ENCODE peak calls at places on chromosomes 5 and 9, in five cellular contexts. O is nephron progenitor cell, R is activated gamma-delta T cell treated with Interleukin-2 at 50 U/mL for 16 hours, P is NCI-H82, E is skeletal muscle cell. M is an unnamed sample.

GRCh38 chr9:94951591-94952115 is 225.2 kb downstream of the AOPEP start:
- DNase-seq in P (no peak), R (no peak), E (no peak), O (no peak), M (no peak)

GRCh38 chr5:67038817-67039603 is 157.6 kb downstream of the CD180 start:
- DNase-seq in P (no peak), E (peak), O (no peak), R (no peak), M (no peak)

GRCh38 chr5:129372025-129372424 is 88.1 kb upstream of the ADAMTS19 start:
- DNase-seq in P (no peak), O (no peak), E (no peak), R (no peak), M (no peak)

GRCh38 chr9:106927916-106928315 is 65.0 kb downstream of the ZNF462 start:
- DNase-seq in R (no peak), O (no peak), E (no peak), P (no peak), M (no peak)

GRCh38 chr5:139822553-139823425 is 27.2 kb downstream of the PSD2 start:
- DNase-seq in R (no peak), E (no peak), P (no peak), O (no peak), M (no peak)

GRCh38 chr9:20754556-20754955 is 70.5 kb downstream of the FOCAD start:
- DNase-seq in E (peak), O (no peak), R (no peak), P (no peak), M (no peak)

GRCh38 chr5:66324357-66324756 is 180.3 kb downstream of the SREK1 start:
- DNase-seq in P (no peak), E (no peak), R (no peak), O (no peak), M (no peak)

GRCh38 chr5:12399868-12400267 is 495.6 kb upstream of the CTNND2 start:
- DNase-seq in E (no peak), P (no peak), R (no peak), O (no peak), M (no peak)

GRCh38 chr5:35938518-35939227 is at the start of gene CAPSL:
- DNase-seq in E (peak), O (peak), P (peak), R (no peak), M (peak)

GRCh38 chr5:57298985-57299491 is 125.2 kb downstream of the GPBP1 start:
- DNase-seq in O (peak), R (peak), P (peak), E (peak), M (peak)

GRCh38 chr5:60262576-60263295 is 369.2 kb upstream of the PDE4D start:
- DNase-seq in E (no peak), R (no peak), P (peak), O (no peak), M (peak)

GRCh38 chr5:88727705-88728313 is 155.2 kb downstream of the MEF2C start:
- DNase-seq in O (no peak), E (no peak), P (peak), R (no peak), M (no peak)

GRCh38 chr5:132788508-132788907 is 11.5 kb upstream of the SEPTIN8 start:
- DNase-seq in R (no peak), O (no peak), E (no peak), P (no peak), M (no peak)

GRCh38 chr5:9209846-9210547 is 335.9 kb downstream of the SEMA5A start:
- DNase-seq in R (no peak), E (peak), P (no peak), O (no peak), M (no peak)

GRCh38 chr9:88922091-88922490 is 69.2 kb upstream of the S1PR3 start:
- DNase-seq in E (no peak), P (no peak), O (no peak), R (peak), M (no peak)

GRCh38 chr5:97991236-97991635 is 782.2 kb upstream of the RGMB start:
- DNase-seq in E (no peak), R (no peak), O (no peak), P (no peak), M (no peak)

GRCh38 chr9:134501266-134502181 is 140.1 kb upstream of the COL5A1 start:
- DNase-seq in R (no peak), O (no peak), P (no peak), E (no peak), M (no peak)

GRCh38 chr9:15240927-15241326 is 66.1 kb downstream of the TTC39B start:
- DNase-seq in E (no peak), P (no peak), O (no peak), R (no peak), M (no peak)

GRCh38 chr9:16656432-16657169 is 213.9 kb downstream of the BNC2 start:
- DNase-seq in R (no peak), E (no peak), P (peak), O (no peak), M (no peak)

GRCh38 chr5:14204785-14205321 is 61.7 kb downstream of the TRIO start:
- DNase-seq in E (peak), P (no peak), O (no peak), R (no peak), M (no peak)

GRCh38 chr5:178453224-178453623 is 137.0 kb downstream of the COL23A1 start:
- DNase-seq in O (no peak), R (no peak), E (no peak), P (no peak), M (peak)

GRCh38 chr5:43523662-43524072 is 8.7 kb upstream of the C5orf34 start:
- DNase-seq in O (no peak), E (no peak), P (no peak), R (no peak), M (no peak)

GRCh38 chr5:155004138-155004744 is 9.3 kb upstream of the KIF4B start:
- DNase-seq in P (no peak), O (peak), R (no peak), E (no peak), M (peak)

GRCh38 chr9:88772602-88773001 is 218.7 kb upstream of the S1PR3 start:
- DNase-seq in O (no peak), E (no peak), P (no peak), R (no peak), M (no peak)

GRCh38 chr9:118483677-118484076 is 779.5 kb downstream of the TLR4 start:
- DNase-seq in E (no peak), P (no peak), O (no peak), R (no peak), M (no peak)

GRCh38 chr9:117160254-117160653 is 254.6 kb downstream of the ASTN2 start:
- DNase-seq in P (peak), O (no peak), E (no peak), R (no peak), M (no peak)